ENCODE peak calls at places on chromosomes 13 and 19, in eight cellular contexts. P, O, I, J, S, X, U and Y are unnamed samples.
A peak's percentile ranks its signal among the peaks of the same experiment; 100 is the strongest.

GRCh38 chr13:32019612-32020233 is 11.9 kb upstream of the FRY start:
- DNase-seq in O (peak; percentile 72), J (peak; percentile 25), U (no peak), X (peak; percentile 55), S (no peak), I (no peak), P (no peak), Y (peak; percentile 8)

GRCh38 chr13:34941436-34941834 is 635 bp upstream of the NBEA start:
- DNase-seq in O (no peak), I (no peak), P (no peak), S (no peak), U (no peak), J (no peak), X (no peak), Y (no peak)

GRCh38 chr13:106532111-106532929 is 3.1 kb downstream of the EFNB2 start:
- DNase-seq in P (no peak), O (no peak), I (no peak), U (no peak), X (no peak), S (no peak), J (no peak), Y (no peak)

GRCh38 chr19:2479556-2480194 is 3.7 kb downstream of the GADD45B start:
- DNase-seq in X (no peak), S (no peak), P (no peak), O (no peak), J (no peak), U (no peak), I (no peak), Y (no peak)

GRCh38 chr19:15926484-15926883 is 7.8 kb downstream of the CYP4F11 start:
- DNase-seq in O (no peak), X (no peak), U (peak; percentile 69), J (no peak), P (no peak), I (no peak), S (no peak), Y (no peak)

GRCh38 chr19:17078038-17078919 is 2.7 kb downstream of the MYO9B start:
- DNase-seq in O (no peak), U (no peak), J (no peak), P (no peak), S (no peak), X (no peak), I (no peak), Y (no peak)

GRCh38 chr19:19115954-19116353 is 22.3 kb downstream of the TMEM161A start:
- DNase-seq in S (no peak), X (no peak), O (peak; percentile 73), U (peak; percentile 68), I (no peak), P (no peak), J (peak; percentile 55), Y (peak; percentile 44)

GRCh38 chr19:43555185-43555770 is 20.0 kb downstream of the XRCC1 start:
- DNase-seq in O (peak; percentile 90), P (peak; percentile 61), S (no peak), X (peak; percentile 57), I (no peak), U (peak; percentile 64), J (peak; percentile 79), Y (no peak)

GRCh38 chr13:36124236-36124822 is 6.9 kb downstream of the DCLK1 start:
- DNase-seq in J (no peak), X (peak; percentile 24), P (no peak), O (peak; percentile 73), S (no peak), U (no peak), I (no peak), Y (no peak)

GRCh38 chr13:111972261-111972780 is 94.6 kb upstream of the SOX1 start:
- DNase-seq in P (no peak), X (no peak), J (no peak), S (no peak), O (no peak), I (no peak), U (no peak), Y (no peak)

GRCh38 chr13:44303681-44304432 is 69.8 kb upstream of the SERP2 start:
- DNase-seq in O (peak; percentile 80), U (no peak), P (no peak), J (peak; percentile 41), S (no peak), I (no peak), X (peak; percentile 83), Y (peak; percentile 69)

GRCh38 chr13:32153056-32153455 is 121.5 kb downstream of the FRY start:
- DNase-seq in U (no peak), P (no peak), J (no peak), O (no peak), X (no peak), I (no peak), S (no peak), Y (no peak)

GRCh38 chr19:46416077-46416709 is 2.8 kb upstream of the CCDC8 start:
- DNase-seq in I (peak; percentile 95), U (peak; percentile 71), J (peak; percentile 67), O (peak; percentile 96), P (no peak), X (peak; percentile 89), S (no peak), Y (peak; percentile 30)

GRCh38 chr19:2805991-2806649 is 13.5 kb upstream of the ZNF554 start:
- DNase-seq in S (no peak), U (no peak), J (no peak), O (no peak), P (no peak), X (no peak), I (no peak), Y (no peak)

GRCh38 chr19:508204-509150 is 1.2 kb downstream of the TPGS1 start:
- DNase-seq in J (no peak), P (no peak), I (no peak), O (no peak), X (no peak), S (no peak), U (no peak), Y (no peak)

GRCh38 chr19:513368-514165 is 6.3 kb downstream of the TPGS1 start:
- DNase-seq in U (no peak), I (peak; percentile 49), P (no peak), O (no peak), X (no peak), S (no peak), J (no peak), Y (no peak)

GRCh38 chr19:511101-511841 is 4.0 kb downstream of the TPGS1 start:
- DNase-seq in P (no peak), S (no peak), J (peak; percentile 82), X (peak; percentile 62), I (peak; percentile 82), U (no peak), O (peak; percentile 76), Y (no peak)

GRCh38 chr19:512548-513365 is 5.5 kb downstream of the TPGS1 start:
- DNase-seq in O (no peak), P (no peak), S (no peak), X (no peak), I (peak; percentile 87), J (no peak), U (no peak), Y (no peak)

GRCh38 chr19:510606-511100 is 3.4 kb downstream of the TPGS1 start:
- DNase-seq in O (peak; percentile 92), J (peak; percentile 87), I (peak; percentile 90), S (no peak), U (peak; percentile 80), P (peak; percentile 88), X (peak; percentile 73), Y (no peak)
- TF ChIP-seq POLR2A in O (no peak), J (no peak), I (no peak), S (no peak), U (no peak), P (no peak), X (no peak), Y (no peak)

DNA sequence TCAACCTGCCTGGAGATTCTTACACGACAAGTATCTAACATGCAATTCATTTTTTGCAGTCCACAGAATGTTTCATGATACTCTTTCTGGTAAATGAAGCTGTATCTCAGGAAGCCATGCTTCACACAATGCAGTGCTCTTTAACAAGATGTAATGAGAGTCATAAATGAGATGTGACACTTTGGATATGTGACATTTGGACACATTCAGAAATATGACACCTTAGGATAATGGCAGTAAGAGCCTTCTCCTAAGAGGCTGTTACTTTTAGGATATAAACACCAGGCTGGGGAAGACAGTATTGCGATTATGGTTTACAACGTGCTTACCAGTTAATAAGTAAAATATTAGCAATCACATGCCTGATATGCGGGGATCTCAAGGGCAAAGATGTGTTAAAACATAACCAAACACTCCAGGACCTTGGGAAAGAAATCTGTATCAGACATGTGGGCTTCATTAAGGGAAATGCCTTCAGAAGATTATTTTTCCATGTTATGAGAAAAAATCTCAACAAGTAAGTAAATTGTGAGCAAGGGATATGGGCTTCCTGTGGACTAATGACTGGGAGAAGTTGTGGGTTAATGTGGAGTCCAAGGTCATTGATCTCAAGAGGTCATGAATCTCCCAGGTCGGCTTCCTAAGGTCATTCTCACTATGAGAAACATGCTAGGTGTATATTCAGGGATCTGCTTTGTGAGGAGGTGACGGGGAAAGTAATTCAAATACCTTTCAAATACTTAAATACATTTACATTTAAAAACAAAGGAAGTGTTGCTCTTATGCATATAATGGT is 105.3 kb downstream of the STARD13 start:
- DNase-seq in U (no peak), S (no peak), I (no peak), O (no peak), P (no peak), X (no peak), J (no peak), Y (no peak)
- H3K4me1 ChIP-seq in U (no peaks in the 10 kb centered on the region), S (peaks cover 14% of the 10 kb centered on the region), I (no peaks in the 10 kb centered on the region), O (peaks cover 48% of the 10 kb centered on the region), P (peaks cover 4% of the 10 kb centered on the region), X (peaks cover 71% of the 10 kb centered on the region), J (no peaks in the 10 kb centered on the region), Y (peaks cover 44% of the 10 kb centered on the region)

GRCh38 chr13:74969419-74969818 is 512.5 kb downstream of the TBC1D4 start:
- DNase-seq in S (no peak), J (no peak), U (no peak), P (no peak), I (no peak), X (no peak), O (no peak), Y (no peak)

DNA sequence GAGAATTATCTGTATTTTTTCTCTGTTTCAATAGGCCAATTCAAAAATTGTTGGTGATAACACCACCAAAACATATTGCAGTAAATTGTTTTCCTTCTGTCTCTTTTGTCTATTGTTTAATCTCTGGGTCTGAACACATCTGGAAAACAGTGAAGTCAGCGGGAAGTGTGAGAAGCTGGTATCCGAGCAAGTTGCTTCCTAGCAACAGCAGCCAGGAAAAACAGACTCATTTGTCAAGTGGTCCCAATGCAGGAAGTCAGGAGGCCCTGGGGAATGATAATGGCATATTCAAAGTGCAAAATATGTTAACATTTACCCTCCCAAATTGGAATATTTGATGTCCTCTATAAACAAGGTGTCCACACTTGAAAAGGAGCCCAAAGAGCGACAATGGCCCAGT is 515.2 kb downstream of the TBC1D4 start:
- DNase-seq in U (no peak), I (no peak), P (no peak), J (no peak), O (no peak), X (peak; percentile 51), S (no peak), Y (no peak)
- TF ChIP-seq POLR2A in U (no peak), I (no peak), P (no peak), J (no peak), O (no peak), X (no peak), S (no peak), Y (no peak)

GRCh38 chr13:51423766-51424165 is 29.1 kb downstream of the INTS6 start:
- DNase-seq in I (no peak), O (no peak), P (no peak), U (no peak), J (no peak), X (no peak), S (no peak), Y (no peak)
- H3K4me1 ChIP-seq in I (peaks cover 9% of the 10 kb centered on the region), O (peaks cover 70% of the 10 kb centered on the region), P (peaks cover 31% of the 10 kb centered on the region), U (no peaks in the 10 kb centered on the region), J (peaks cover 1% of the 10 kb centered on the region), X (peaks cover 42% of the 10 kb centered on the region), S (peaks cover 42% of the 10 kb centered on the region), Y (peaks cover 12% of the 10 kb centered on the region)

GRCh38 chr13:99968521-99969367 is 2.8 kb downstream of the ZIC5 start:
- DNase-seq in I (peak; percentile 73), S (no peak), O (peak; percentile 17), X (no peak), J (peak; percentile 45), U (no peak), P (no peak), Y (no peak)
- TF ChIP-seq POLR2A in I (no peak), S (no peak), O (no peak), X (no peak), J (no peak), U (no peak), P (no peak), Y (no peak)